ENCODE peak calls at places on chromosomes 4 and X, in six cellular contexts. One of them, this sample, is unnamed.

GRCh38 chr4:134019657-134020056 is 181.9 kb downstream of the PABPC4L start:
- DNase-seq in stomach: no peak
- DNase-seq in H1: no peak
- DNase-seq in suprapubic skin: no peak
- DNase-seq in A549: no peak
- DNase-seq in ovary: no peak
- DNase-seq in this sample: no peak

GRCh38 chr4:110196206-110196870 is 2.1 kb downstream of the ELOVL6 start:
- DNase-seq in suprapubic skin: peak; percentile 69
- DNase-seq in A549: peak; percentile 6
- DNase-seq in stomach: peak; percentile 45
- DNase-seq in ovary: peak; percentile 29
- DNase-seq in H1: peak; percentile 84
- DNase-seq in this sample: peak; percentile 8

GRCh38 chr4:100391086-100391485 is 126.7 kb downstream of the EMCN start:
- DNase-seq in H1: no peak
- DNase-seq in suprapubic skin: no peak
- DNase-seq in stomach: no peak
- DNase-seq in ovary: no peak
- DNase-seq in A549: no peak
- DNase-seq in this sample: no peak

GRCh38 chr4:7054106-7054880 is 11.1 kb downstream of the TADA2B start:
- DNase-seq in A549: no peak
- DNase-seq in ovary: no peak
- DNase-seq in suprapubic skin: no peak
- DNase-seq in stomach: no peak
- DNase-seq in H1: no peak
- DNase-seq in this sample: no peak

GRCh38 chrX:144566592-144566991 is 680.7 kb upstream of the SPANXN1 start:
- DNase-seq in A549: no peak
- DNase-seq in suprapubic skin: no peak
- DNase-seq in ovary: no peak
- DNase-seq in stomach: no peak
- DNase-seq in H1: peak; percentile 47
- DNase-seq in this sample: no peak

GRCh38 chrX:49040376-49040955 is 2.7 kb downstream of the TFE3 start:
- DNase-seq in A549: peak; percentile 6
- DNase-seq in suprapubic skin: no peak
- DNase-seq in stomach: no peak
- DNase-seq in ovary: peak; percentile 42
- DNase-seq in H1: no peak
- DNase-seq in this sample: no peak

GRCh38 chr4:22190855-22191254 is 242.3 kb upstream of the KCNIP4 start:
- DNase-seq in ovary: no peak
- DNase-seq in H1: no peak
- DNase-seq in stomach: no peak
- DNase-seq in suprapubic skin: no peak
- DNase-seq in A549: no peak
- DNase-seq in this sample: no peak

GRCh38 chrX:2708601-2709200 is 17.6 kb downstream of the CD99 start:
- DNase-seq in suprapubic skin: no peak
- DNase-seq in H1: no peak
- DNase-seq in stomach: no peak
- DNase-seq in ovary: no peak
- DNase-seq in A549: no peak
- DNase-seq in this sample: no peak

GRCh38 chrX:70852294-70852693 is 56.2 kb downstream of the TEX11 start:
- DNase-seq in H1: no peak
- DNase-seq in suprapubic skin: no peak
- DNase-seq in A549: no peak
- DNase-seq in ovary: no peak
- DNase-seq in stomach: no peak
- DNase-seq in this sample: no peak

GRCh38 chr4:8317474-8317873 is 47.9 kb downstream of the HTRA3 start:
- DNase-seq in suprapubic skin: no peak
- DNase-seq in H1: peak; percentile 19
- DNase-seq in A549: no peak
- DNase-seq in ovary: peak; percentile 6
- DNase-seq in stomach: no peak
- DNase-seq in this sample: no peak

DNA sequence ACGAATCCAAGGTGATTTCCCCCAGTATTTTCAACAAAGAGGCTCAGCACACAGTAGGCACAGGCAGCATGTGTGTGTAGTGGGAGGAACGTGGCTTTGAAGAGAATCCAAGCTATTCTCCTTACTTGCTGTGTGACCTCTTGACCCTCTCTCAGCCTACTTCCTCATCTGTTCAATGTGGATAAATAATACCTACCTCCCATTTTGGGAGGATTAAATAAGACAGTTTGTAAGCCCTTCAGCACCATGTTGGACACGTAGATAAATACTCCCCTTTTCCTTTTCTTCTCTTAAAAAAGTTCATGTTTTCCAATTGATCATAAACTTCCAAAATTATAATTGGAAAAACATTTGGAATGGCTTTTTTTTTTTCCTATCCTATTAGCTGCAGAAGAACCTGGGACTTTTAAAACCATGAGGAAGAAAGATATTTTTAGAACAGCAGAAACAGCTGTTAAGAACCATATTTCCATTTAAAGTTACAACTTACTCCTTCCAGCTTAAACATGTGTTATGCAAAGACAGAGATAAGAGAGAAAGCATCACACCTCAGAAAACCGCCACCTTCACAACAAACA is 56.1 kb upstream of the TMEM131L start:
- DNase-seq in ovary: no peak
- DNase-seq in H1: no peak
- DNase-seq in suprapubic skin: no peak
- DNase-seq in stomach: no peak
- DNase-seq in A549: no peak
- DNase-seq in this sample: no peak
- TF ChIP-seq EP300 in ovary: no peak
- TF ChIP-seq EP300 in H1: no peak
- TF ChIP-seq EP300 in suprapubic skin: no peak
- TF ChIP-seq EP300 in stomach: no peak
- TF ChIP-seq EP300 in A549: no peak
- TF ChIP-seq EP300 in this sample: no peak

GRCh38 chrX:17459596-17459995 is 84.6 kb downstream of the NHS start:
- DNase-seq in suprapubic skin: no peak
- DNase-seq in A549: no peak
- DNase-seq in H1: no peak
- DNase-seq in ovary: no peak
- DNase-seq in stomach: no peak
- DNase-seq in this sample: no peak
- H3K4me3 ChIP-seq in suprapubic skin: no peak overlapping the region
- H3K4me3 ChIP-seq in A549: no peak overlapping the region
- H3K4me3 ChIP-seq in H1: no peak overlapping the region
- H3K4me3 ChIP-seq in ovary: no peak overlapping the region
- H3K4me3 ChIP-seq in stomach: no peak overlapping the region
- H3K4me3 ChIP-seq in this sample: no peak overlapping the region

GRCh38 chr4:36189511-36190226 is 54.6 kb downstream of the ARAP2 start:
- DNase-seq in suprapubic skin: no peak
- DNase-seq in ovary: no peak
- DNase-seq in stomach: no peak
- DNase-seq in A549: no peak
- DNase-seq in H1: no peak
- DNase-seq in this sample: no peak
- TF ChIP-seq EP300 in suprapubic skin: no peak
- TF ChIP-seq EP300 in ovary: no peak
- TF ChIP-seq EP300 in stomach: no peak
- TF ChIP-seq EP300 in A549: no peak
- TF ChIP-seq EP300 in H1: no peak
- TF ChIP-seq EP300 in this sample: no peak

GRCh38 chrX:137034508-137034872 is 695 bp upstream of the GPR101 start:
- DNase-seq in suprapubic skin: no peak
- DNase-seq in H1: no peak
- DNase-seq in ovary: no peak
- DNase-seq in stomach: no peak
- DNase-seq in A549: no peak
- DNase-seq in this sample: no peak

GRCh38 chrX:137031517-137032377 is 2.0 kb downstream of the GPR101 start:
- DNase-seq in stomach: no peak
- DNase-seq in H1: peak; percentile 49
- DNase-seq in ovary: no peak
- DNase-seq in suprapubic skin: no peak
- DNase-seq in A549: no peak
- DNase-seq in this sample: no peak

GRCh38 chrX:137032378-137032694 is 1.5 kb downstream of the GPR101 start:
- DNase-seq in suprapubic skin: no peak
- DNase-seq in ovary: no peak
- DNase-seq in A549: no peak
- DNase-seq in stomach: no peak
- DNase-seq in H1: no peak
- DNase-seq in this sample: no peak

GRCh38 chrX:137033774-137034507 is at the start of gene GPR101:
- DNase-seq in A549: no peak
- DNase-seq in ovary: no peak
- DNase-seq in H1: no peak
- DNase-seq in suprapubic skin: no peak
- DNase-seq in stomach: no peak
- DNase-seq in this sample: no peak

DNA sequence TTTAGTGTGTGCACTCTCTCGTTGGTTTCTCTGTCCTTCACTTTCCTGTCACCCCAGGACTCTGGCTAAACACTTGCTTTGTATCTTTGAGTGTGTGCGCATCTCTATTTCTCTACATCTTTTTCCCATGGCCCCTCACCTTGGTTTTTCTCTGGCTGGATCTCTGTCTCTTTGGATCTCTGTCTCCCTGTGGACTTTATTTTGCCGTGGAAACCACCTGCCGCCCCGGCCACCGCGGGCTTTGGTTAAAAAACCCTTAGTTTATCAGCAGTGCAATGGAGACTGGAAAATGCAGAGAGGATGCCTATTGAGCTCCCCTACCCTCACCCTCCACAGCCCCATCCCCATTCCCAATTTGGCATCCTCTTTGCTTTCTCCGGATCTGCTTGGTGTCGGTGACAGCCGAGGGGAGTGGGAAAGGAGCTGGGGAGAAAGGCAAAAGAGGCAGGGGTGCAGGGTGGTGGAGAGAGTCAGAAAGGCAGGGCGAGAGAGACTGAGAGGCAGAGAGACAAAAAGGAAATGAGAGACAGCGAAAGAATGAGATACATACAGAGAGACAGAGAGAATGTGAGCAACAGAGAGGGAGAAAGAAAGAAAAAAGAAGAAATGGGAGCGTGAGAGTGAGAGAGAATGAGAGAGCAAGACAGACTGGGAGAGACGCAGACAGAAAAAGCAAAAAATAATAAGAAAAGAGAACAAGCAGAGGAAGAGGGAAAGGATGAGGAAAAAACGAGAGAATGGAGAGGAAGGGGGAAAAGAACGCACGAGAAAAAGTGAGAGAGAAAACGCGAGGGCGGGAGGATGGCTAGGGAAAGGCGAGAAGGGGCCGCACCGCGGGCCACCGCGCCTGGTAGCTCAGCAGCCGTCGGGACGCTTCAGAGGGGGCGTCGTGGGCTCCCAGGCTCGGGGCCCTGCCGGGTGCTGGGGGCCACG is 688 bp downstream of the GPR101 start:
- DNase-seq in A549: no peak
- DNase-seq in H1: no peak
- DNase-seq in stomach: no peak
- DNase-seq in ovary: no peak
- DNase-seq in suprapubic skin: no peak
- DNase-seq in this sample: no peak
- H3K4me3 ChIP-seq in A549: peak overlapping the region; percentile 32
- H3K4me3 ChIP-seq in H1: peak overlapping the region; percentile 40
- H3K4me3 ChIP-seq in stomach: peak overlapping the region; percentile 36
- H3K4me3 ChIP-seq in ovary: no peak overlapping the region
- H3K4me3 ChIP-seq in suprapubic skin: peak overlapping the region; percentile 34
- H3K4me3 ChIP-seq in this sample: no peak overlapping the region

GRCh38 chr4:25879587-25879986 is 16.8 kb upstream of the SEL1L3 start:
- DNase-seq in stomach: no peak
- DNase-seq in A549: no peak
- DNase-seq in ovary: no peak
- DNase-seq in H1: no peak
- DNase-seq in suprapubic skin: no peak
- DNase-seq in this sample: no peak

GRCh38 chr4:25878676-25879075 is 15.9 kb upstream of the SEL1L3 start:
- DNase-seq in stomach: no peak
- DNase-seq in A549: no peak
- DNase-seq in suprapubic skin: no peak
- DNase-seq in ovary: no peak
- DNase-seq in H1: no peak
- DNase-seq in this sample: no peak

GRCh38 chr4:25881187-25881586 is 18.4 kb upstream of the SEL1L3 start:
- DNase-seq in stomach: no peak
- DNase-seq in H1: no peak
- DNase-seq in suprapubic skin: no peak
- DNase-seq in ovary: no peak
- DNase-seq in A549: no peak
- DNase-seq in this sample: no peak

GRCh38 chr4:25879091-25879584 is 16.4 kb upstream of the SEL1L3 start:
- DNase-seq in A549: no peak
- DNase-seq in H1: no peak
- DNase-seq in suprapubic skin: no peak
- DNase-seq in stomach: no peak
- DNase-seq in ovary: no peak
- DNase-seq in this sample: no peak

DNA sequence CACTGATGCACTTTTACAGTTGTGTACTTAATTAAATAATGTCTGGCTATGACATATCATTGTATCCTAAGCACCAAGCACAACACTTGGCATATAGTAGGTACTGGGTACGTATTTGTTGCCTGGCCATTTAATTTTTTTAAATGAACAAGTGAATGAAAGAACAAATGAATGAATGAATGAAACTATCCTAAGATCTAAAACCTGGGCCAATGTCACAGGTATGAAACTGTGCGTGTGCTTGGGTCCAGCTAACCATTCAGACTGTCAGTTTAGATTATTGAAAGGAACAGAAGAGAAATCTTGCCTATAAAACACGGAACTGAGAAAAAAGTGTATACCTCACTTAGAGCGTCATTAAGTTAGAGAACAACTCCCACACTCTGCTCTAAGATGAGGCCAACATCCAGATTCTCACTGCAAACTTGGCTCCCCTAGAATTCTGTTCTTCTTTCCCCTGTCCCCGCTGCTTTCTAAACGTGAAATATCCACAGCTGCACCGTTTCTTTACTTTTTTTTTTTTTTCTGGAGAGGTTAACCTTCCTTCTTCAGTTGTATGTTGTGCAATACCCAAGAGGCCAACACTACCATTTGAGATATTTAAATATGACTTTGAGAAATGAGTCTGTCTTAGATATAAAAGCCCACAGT is 17.3 kb upstream of the SEL1L3 start:
- DNase-seq in suprapubic skin: no peak
- DNase-seq in A549: no peak
- DNase-seq in ovary: no peak
- DNase-seq in stomach: no peak
- DNase-seq in H1: no peak
- DNase-seq in this sample: no peak
- TF ChIP-seq EP300 in suprapubic skin: no peak
- TF ChIP-seq EP300 in A549: no peak
- TF ChIP-seq EP300 in ovary: no peak
- TF ChIP-seq EP300 in stomach: no peak
- TF ChIP-seq EP300 in H1: no peak
- TF ChIP-seq EP300 in this sample: no peak

DNA sequence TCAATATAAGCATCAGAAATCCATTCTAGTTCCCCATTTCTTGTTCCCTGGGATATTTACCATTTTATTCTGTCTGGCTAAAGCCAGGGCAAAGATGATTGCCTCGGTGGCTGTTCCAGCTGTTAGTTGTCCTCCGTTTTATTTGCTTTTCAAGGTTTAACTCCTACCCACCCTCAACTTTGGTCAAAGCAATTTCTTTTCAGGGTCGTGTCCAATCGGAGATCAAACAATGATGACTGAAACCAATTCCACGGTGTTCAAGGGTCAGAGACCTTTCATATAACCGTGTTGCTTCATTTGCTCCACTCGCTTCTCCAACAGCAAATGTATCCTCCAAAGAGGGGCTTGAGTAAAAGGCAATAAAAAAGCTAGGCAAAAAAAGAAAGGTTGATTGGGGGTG is 193.5 kb upstream of the FTHL17 start:
- DNase-seq in suprapubic skin: no peak
- DNase-seq in stomach: no peak
- DNase-seq in ovary: no peak
- DNase-seq in H1: no peak
- DNase-seq in A549: no peak
- DNase-seq in this sample: no peak
- H3K4me3 ChIP-seq in suprapubic skin: peak overlapping the region; percentile 68
- H3K4me3 ChIP-seq in stomach: peak overlapping the region; percentile 64
- H3K4me3 ChIP-seq in ovary: no peak overlapping the region
- H3K4me3 ChIP-seq in H1: no peak overlapping the region
- H3K4me3 ChIP-seq in A549: no peak overlapping the region
- H3K4me3 ChIP-seq in this sample: peak overlapping the region; percentile 17